ENCODE peak calls at places on chromosomes 4 and X, in ten cellular contexts. Z is GM12878, E is GM23338, O is spleen, A is breast epithelium, T is transverse colon, J is suprapubic skin, B is K562, S is HCT116, G is HepG2. R is an unnamed sample. For H3K4me1, the result is how much of the 10 kb centered on the place peaks cover.

GRCh38 chr4:111986125-111986524 is 159.1 kb upstream of the FAM241A start:
- DNase-seq in G (no peak), O (no peak), A (no peak), T (no peak), J (no peak), E (no peak), B (no peak), S (no peak), Z (no peak), R (no peak)

GRCh38 chr4:102449751-102450352 is 51.3 kb upstream of the NFKB1 start:
- DNase-seq in G (peak), Z (peak), B (peak), E (peak), S (peak), J (no peak), A (no peak), O (no peak), T (peak), R (peak)

GRCh38 chr4:77921701-77922100 is 59.1 kb downstream of the MRPL1 start:
- DNase-seq in J (no peak), B (no peak), A (no peak), G (peak), E (no peak), Z (no peak), T (no peak), S (peak), O (no peak), R (peak)

GRCh38 chr4:91598696-91599095 is 705.1 kb upstream of the GRID2 start:
- DNase-seq in G (no peak), S (no peak), J (no peak), B (no peak), T (no peak), Z (no peak), A (no peak), E (peak), O (peak), R (no peak)

GRCh38 chr4:140028676-140029407 is 125.1 kb downstream of the MAML3 start:
- DNase-seq in J (no peak), G (no peak), T (no peak), Z (no peak), O (no peak), B (no peak), A (no peak), E (no peak), S (no peak), R (no peak)

GRCh38 chrX:150870487-150871340 is 27.8 kb downstream of the CD99L2 start:
- DNase-seq in O (no peak), B (no peak), A (no peak), E (no peak), S (no peak), J (no peak), G (no peak), Z (no peak), T (no peak), R (no peak)

GRCh38 chr4:74897390-74897789 is 35.5 kb upstream of the PARM1 start:
- DNase-seq in G (no peak), E (no peak), Z (no peak), O (no peak), A (no peak), S (peak), T (no peak), B (no peak), J (no peak), R (no peak)

GRCh38 chr4:163606885-163607284 is 112.4 kb downstream of the TMA16 start:
- DNase-seq in O (no peak), G (no peak), T (no peak), J (no peak), S (no peak), A (no peak), E (no peak), Z (no peak), B (no peak), R (no peak)

GRCh38 chr4:158778065-158778711 is 9.4 kb downstream of the FNIP2 start:
- DNase-seq in Z (peak), B (no peak), S (no peak), G (no peak), T (no peak), A (no peak), E (no peak), O (no peak), J (no peak), R (no peak)

GRCh38 chr4:1751919-1752283 is 30.6 kb downstream of the TACC3 start:
- DNase-seq in S (no peak), J (no peak), O (no peak), Z (no peak), E (no peak), G (peak), T (no peak), A (no peak), B (peak), R (no peak)

GRCh38 chrX:138897621-138898492 is 186.3 kb upstream of the FGF13 start:
- DNase-seq in T (no peak), Z (no peak), G (no peak), O (no peak), E (no peak), B (no peak), A (no peak), J (no peak), S (no peak), R (no peak)

GRCh38 chr4:131370846-131371245 is 1778.2 kb upstream of the PCDH10 start:
- DNase-seq in B (no peak), A (no peak), S (no peak), J (no peak), O (no peak), E (no peak), Z (no peak), T (no peak), G (no peak), R (no peak)

GRCh38 chr4:182863501-182863900 is 53.7 kb downstream of the DCTD start:
- DNase-seq in A (no peak), S (no peak), G (no peak), O (peak), Z (no peak), E (no peak), T (no peak), B (no peak), J (no peak), R (no peak)

GRCh38 chr4:76430519-76431388 is 4.3 kb upstream of the SHROOM3 start:
- DNase-seq in J (no peak), Z (no peak), G (peak), B (peak), E (peak), A (no peak), S (peak), T (no peak), O (no peak), R (peak)

GRCh38 chr4:110418641-110419040 is 57.3 kb upstream of the ENPEP start:
- DNase-seq in J (no peak), T (no peak), G (no peak), E (peak), Z (no peak), B (peak), A (no peak), O (peak), S (no peak), R (no peak)

GRCh38 chrX:14235004-14235403 is 205.3 kb upstream of the GEMIN8 start:
- DNase-seq in Z (no peak), O (no peak), T (no peak), A (no peak), J (no peak), E (peak), S (peak), G (no peak), B (no peak), R (no peak)

GRCh38 chr4:140152015-140152703 is 1.8 kb downstream of the MAML3 start:
- DNase-seq in E (peak), T (peak), J (peak), Z (no peak), B (peak), O (peak), S (peak), G (no peak), A (no peak), R (no peak)

GRCh38 chr4:166293551-166293950 is 420.5 kb downstream of the TLL1 start:
- DNase-seq in S (no peak), Z (no peak), A (no peak), E (no peak), T (no peak), B (no peak), J (no peak), G (no peak), O (no peak), R (no peak)

GRCh38 chr4:5988086-5988845 is 30.0 kb downstream of the C4orf50 start:
- DNase-seq in G (no peak), J (peak), O (no peak), Z (no peak), E (no peak), S (no peak), T (no peak), B (no peak), A (no peak), R (no peak)

GRCh38 chr4:2070421-2071251 is 11.5 kb downstream of the NAT8L start:
- DNase-seq in O (peak), S (no peak), A (no peak), T (no peak), Z (no peak), J (peak), B (no peak), E (no peak), G (no peak), R (no peak)

GRCh38 chr4:160717848-160718247 is 1446.0 kb downstream of the FSTL5 start:
- DNase-seq in J (no peak), S (no peak), Z (no peak), B (no peak), O (no peak), T (no peak), E (no peak), G (no peak), A (no peak), R (no peak)

GRCh38 chr4:17313194-17313593 is 198.7 kb downstream of the QDPR start:
- DNase-seq in A (no peak), B (no peak), J (no peak), G (no peak), Z (no peak), O (no peak), S (no peak), E (no peak), T (no peak), R (no peak)

GRCh38 chr4:81198609-81199008 is 16.4 kb downstream of the PRKG2 start:
- DNase-seq in S (no peak), B (no peak), J (no peak), O (no peak), Z (no peak), G (no peak), E (no peak), T (no peak), A (no peak), R (no peak)

GRCh38 chr4:108651068-108651794 is 832 bp downstream of the OSTC start:
- DNase-seq in T (no peak), A (no peak), Z (no peak), O (no peak), B (peak), S (no peak), J (no peak), E (peak), G (peak), R (no peak)

GRCh38 chr4:37644962-37645361 is 41.2 kb downstream of the RELL1 start:
- DNase-seq in Z (no peak), J (no peak), B (no peak), O (no peak), T (no peak), A (no peak), G (no peak), E (no peak), S (no peak), R (no peak)

GRCh38 chrX:16963216-16963615 is 16.8 kb downstream of the REPS2 start:
- DNase-seq in S (no peak), E (no peak), O (no peak), G (no peak), T (no peak), A (no peak), B (no peak), J (no peak), Z (no peak), R (no peak)

GRCh38 chr4:122218762-122219161 is 66.6 kb downstream of the BLTP1 start:
- DNase-seq in S (no peak), E (peak), A (no peak), B (no peak), Z (no peak), T (no peak), O (no peak), J (no peak), G (peak), R (no peak)

GRCh38 chrX:10617186-10617963 is 3.0 kb downstream of the MID1 start:
- DNase-seq in T (no peak), O (no peak), A (no peak), Z (no peak), S (no peak), E (peak), B (no peak), G (no peak), J (no peak), R (no peak)

GRCh38 chr4:168981460-168981859 is 28.6 kb downstream of the CBR4 start:
- DNase-seq in G (no peak), Z (no peak), E (no peak), B (no peak), A (no peak), S (no peak), T (no peak), O (no peak), J (no peak), R (no peak)

GRCh38 chrX:120316587-120317283 is 5.5 kb upstream of the TMEM255A start:
- DNase-seq in S (peak), B (no peak), O (no peak), G (no peak), Z (no peak), J (no peak), A (no peak), T (no peak), E (no peak), R (no peak)

GRCh38 chr4:88758264-88758663 is 60.6 kb upstream of the NAP1L5 start:
- DNase-seq in E (no peak), T (no peak), J (no peak), A (no peak), O (no peak), B (peak), S (no peak), Z (no peak), G (no peak), R (no peak)
- H3K4me3 ChIP-seq in E (no peak), T (no peak), J (peak), A (no peak), O (no peak), B (no peak), S (no peak), Z (no peak), G (peak), R (no peak)

DNA sequence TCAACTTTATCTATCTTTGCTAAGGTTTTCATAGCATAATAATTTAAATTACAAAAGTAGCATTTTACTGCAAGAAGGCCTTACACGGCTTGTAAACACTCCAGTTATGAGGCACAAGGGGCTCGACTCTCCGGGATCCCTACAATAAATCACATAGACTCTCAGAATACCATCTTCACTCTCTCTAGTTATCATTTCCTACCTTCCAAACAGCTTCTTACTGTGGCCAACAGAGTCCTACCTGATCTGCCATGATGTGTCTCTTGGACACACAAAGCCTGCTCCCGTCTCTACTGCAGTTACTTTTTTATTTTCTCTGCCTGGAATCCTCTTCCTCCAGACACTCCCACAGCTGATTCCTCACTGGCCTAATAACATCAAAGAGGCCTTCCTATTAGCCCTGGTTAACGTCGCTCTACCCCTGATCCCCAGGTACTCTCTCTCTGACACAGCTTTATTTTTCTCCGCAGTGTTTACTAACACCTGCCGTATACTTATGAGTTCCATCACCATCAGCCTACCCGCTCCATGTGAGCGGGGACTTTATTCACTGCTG is 559.6 kb upstream of the DIPK2B start:
- DNase-seq in S (no peak), B (no peak), G (no peak), Z (no peak), A (no peak), J (no peak), E (no peak), T (no peak), O (no peak), R (no peak)
- TF ChIP-seq POLR2AphosphoS5 in S (peak), B (no peak), G (no peak), Z (no peak), A (no peak), J (no peak), E (no peak), T (no peak), O (no peak), R (no peak)

GRCh38 chr4:48044298-48044697 is 27.7 kb downstream of the NIPAL1 start:
- DNase-seq in O (no peak), J (no peak), B (no peak), E (no peak), T (no peak), G (no peak), S (no peak), Z (no peak), A (no peak), R (no peak)

GRCh38 chr4:48047896-48048295 is 31.3 kb downstream of the NIPAL1 start:
- DNase-seq in T (peak), A (no peak), O (no peak), B (no peak), E (no peak), J (no peak), G (no peak), S (no peak), Z (no peak), R (no peak)

GRCh38 chr4:48046059-48046458 is 29.5 kb downstream of the NIPAL1 start:
- DNase-seq in J (no peak), G (no peak), A (no peak), Z (no peak), B (no peak), O (no peak), E (no peak), T (no peak), S (no peak), R (no peak)

GRCh38 chr4:48047421-48047844 is 30.9 kb downstream of the NIPAL1 start:
- DNase-seq in B (no peak), Z (peak), E (no peak), J (no peak), G (no peak), A (no peak), S (no peak), O (no peak), T (peak), R (no peak)

DNA sequence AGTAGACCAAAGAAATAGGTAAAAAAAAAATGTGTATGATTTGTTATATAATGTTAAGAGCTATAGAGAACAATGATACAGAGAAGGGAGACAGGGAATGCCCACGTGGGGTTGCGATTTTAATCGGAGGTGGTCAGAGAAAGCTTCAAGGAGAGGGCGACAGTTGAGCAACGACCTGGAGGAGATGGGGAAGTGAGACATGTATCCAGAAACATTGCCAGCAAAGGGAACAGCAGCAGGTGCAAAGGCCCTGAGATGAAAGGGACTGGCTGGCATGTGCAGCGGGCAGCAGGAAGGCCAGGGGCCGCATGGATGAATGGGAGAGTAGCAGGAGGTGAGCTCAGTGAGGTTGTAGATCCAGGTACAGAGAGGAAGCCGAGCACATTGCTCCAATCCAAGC is 32.9 kb downstream of the NIPAL1 start:
- DNase-seq in S (no peak), O (no peak), E (no peak), A (no peak), B (no peak), G (no peak), T (no peak), J (no peak), Z (no peak), R (no peak)
- H3K4me1 ChIP-seq in S (under half), O (under half), E (under half), A (under half), B (under half), G (under half), T (under half), J (under half), Z (half or more), R (under half)

DNA sequence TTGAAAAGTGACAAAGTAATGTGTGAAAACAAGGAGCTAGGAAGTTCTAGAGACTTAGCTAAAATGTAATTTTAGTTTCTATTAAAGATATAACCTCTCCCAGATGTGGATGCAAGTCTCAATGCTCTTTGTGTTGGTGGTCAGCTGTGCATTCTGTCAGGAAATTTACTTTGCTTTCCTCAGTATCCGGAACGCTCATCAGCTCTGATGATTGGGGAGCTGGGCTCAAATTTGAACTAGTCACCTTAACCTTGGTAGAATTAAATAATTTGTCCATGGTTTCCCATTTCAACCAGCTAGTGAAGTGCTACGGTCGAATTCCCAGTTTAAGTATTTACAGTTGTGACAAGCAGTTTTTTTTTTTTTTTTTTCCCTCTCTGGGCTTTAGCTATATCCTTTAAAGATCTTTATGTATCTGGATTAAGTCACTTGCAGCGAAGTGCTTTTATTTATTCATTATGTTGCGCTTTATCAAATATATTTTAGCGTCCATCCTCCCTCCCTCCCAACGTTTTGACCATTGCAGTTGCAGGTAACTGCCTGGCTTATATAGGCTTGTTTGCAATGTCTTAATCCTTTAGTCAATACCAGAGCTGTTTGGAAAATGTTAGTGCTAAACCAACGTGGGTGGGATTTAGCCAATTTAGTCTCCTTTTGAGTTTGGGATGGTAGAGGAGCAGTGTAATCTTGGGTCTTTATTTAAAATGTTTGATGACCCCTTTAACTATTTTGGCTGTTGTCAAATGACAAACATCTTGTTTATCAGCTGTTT is 2.1 kb downstream of the OGT start:
- DNase-seq in O (no peak), J (no peak), B (no peak), S (no peak), A (no peak), E (no peak), Z (no peak), T (no peak), G (peak), R (no peak)
- H3K4me3 ChIP-seq in O (peak), J (peak), B (peak), S (peak), A (peak), E (peak), Z (peak), T (peak), G (peak), R (peak)

GRCh38 chr4:105058177-105058812 is 88.4 kb upstream of the TET2 start:
- DNase-seq in T (no peak), Z (peak), S (peak), E (no peak), A (no peak), O (no peak), J (no peak), G (no peak), B (peak), R (no peak)
- TF ChIP-seq POLR2AphosphoS5 in T (no peak), Z (no peak), S (no peak), E (no peak), A (no peak), O (no peak), J (no peak), G (no peak), B (no peak), R (no peak)

GRCh38 chr4:7908668-7909067 is 31.0 kb downstream of the AFAP1 start:
- DNase-seq in O (no peak), Z (no peak), E (no peak), B (no peak), G (no peak), J (no peak), A (no peak), S (no peak), T (no peak), R (no peak)
- H3K4me1 ChIP-seq in O (under half), Z (under half), E (half or more), B (under half), G (under half), J (under half), A (under half), S (under half), T (under half), R (half or more)